ENCODE peak calls at places on chromosome 2, in six cellular contexts. One of them, this sample, is unnamed.
A peak's percentile ranks its signal among the peaks of the same experiment; 100 is the strongest.

GRCh38 chr2:81260320-81260719 is 955.8 kb upstream of the LRRTM1 start:
- DNase-seq in cardiac fibroblast: no peak
- DNase-seq in AG09309: no peak
- DNase-seq in ovary: no peak
- DNase-seq in HCT116: peak; percentile 55
- DNase-seq in CD8-positive, alpha-beta T cell: no peak
- DNase-seq in this sample: no peak

GRCh38 chr2:198322275-198322674 is 517.9 kb downstream of the PLCL1 start:
- DNase-seq in cardiac fibroblast: no peak
- DNase-seq in AG09309: no peak
- DNase-seq in ovary: no peak
- DNase-seq in HCT116: no peak
- DNase-seq in CD8-positive, alpha-beta T cell: no peak
- DNase-seq in this sample: no peak

GRCh38 chr2:161943012-161943411 is 131.0 kb downstream of the DPP4 start:
- DNase-seq in cardiac fibroblast: no peak
- DNase-seq in AG09309: no peak
- DNase-seq in ovary: no peak
- DNase-seq in HCT116: no peak
- DNase-seq in CD8-positive, alpha-beta T cell: no peak
- DNase-seq in this sample: no peak

GRCh38 chr2:135198481-135198880 is 146.4 kb downstream of the RAB3GAP1 start:
- DNase-seq in cardiac fibroblast: no peak
- DNase-seq in AG09309: no peak
- DNase-seq in ovary: no peak
- DNase-seq in HCT116: no peak
- DNase-seq in CD8-positive, alpha-beta T cell: no peak
- DNase-seq in this sample: no peak

GRCh38 chr2:184154438-184154837 is 443.9 kb upstream of the ZNF804A start:
- DNase-seq in cardiac fibroblast: peak; percentile 0
- DNase-seq in AG09309: no peak
- DNase-seq in ovary: no peak
- DNase-seq in HCT116: no peak
- DNase-seq in CD8-positive, alpha-beta T cell: no peak
- DNase-seq in this sample: no peak

GRCh38 chr2:101972621-101973434 is 18.9 kb upstream of the IL1R2 start:
- DNase-seq in cardiac fibroblast: peak; percentile 95
- DNase-seq in AG09309: peak; percentile 86
- DNase-seq in ovary: no peak
- DNase-seq in HCT116: no peak
- DNase-seq in CD8-positive, alpha-beta T cell: no peak
- DNase-seq in this sample: peak; percentile 97

GRCh38 chr2:27312152-27312551 is 3.9 kb upstream of the UCN start:
- DNase-seq in cardiac fibroblast: no peak
- DNase-seq in AG09309: no peak
- DNase-seq in ovary: no peak
- DNase-seq in HCT116: no peak
- DNase-seq in CD8-positive, alpha-beta T cell: no peak
- DNase-seq in this sample: no peak

GRCh38 chr2:25204190-25204838 is 35.9 kb upstream of the POMC start:
- DNase-seq in cardiac fibroblast: no peak
- DNase-seq in AG09309: no peak
- DNase-seq in ovary: no peak
- DNase-seq in HCT116: no peak
- DNase-seq in CD8-positive, alpha-beta T cell: peak; percentile 64
- DNase-seq in this sample: peak; percentile 33

GRCh38 chr2:86068098-86069047 is 37.3 kb downstream of the POLR1A start:
- DNase-seq in cardiac fibroblast: peak; percentile 7
- DNase-seq in AG09309: no peak
- DNase-seq in ovary: no peak
- DNase-seq in HCT116: no peak
- DNase-seq in CD8-positive, alpha-beta T cell: peak; percentile 75
- DNase-seq in this sample: peak; percentile 52

GRCh38 chr2:61288070-61288841 is 126.3 kb downstream of the C2orf74 start:
- DNase-seq in cardiac fibroblast: no peak
- DNase-seq in AG09309: no peak
- DNase-seq in ovary: no peak
- DNase-seq in HCT116: no peak
- DNase-seq in CD8-positive, alpha-beta T cell: no peak
- DNase-seq in this sample: peak; percentile 19

GRCh38 chr2:168519534-168520308 is 63.6 kb downstream of the CERS6 start:
- DNase-seq in cardiac fibroblast: peak; percentile 26
- DNase-seq in AG09309: no peak
- DNase-seq in ovary: no peak
- DNase-seq in HCT116: no peak
- DNase-seq in CD8-positive, alpha-beta T cell: no peak
- DNase-seq in this sample: no peak

GRCh38 chr2:227877359-227878309 is 6.2 kb downstream of the DAW1 start:
- DNase-seq in cardiac fibroblast: peak; percentile 67
- DNase-seq in AG09309: no peak
- DNase-seq in ovary: no peak
- DNase-seq in HCT116: no peak
- DNase-seq in CD8-positive, alpha-beta T cell: no peak
- DNase-seq in this sample: peak; percentile 37

GRCh38 chr2:120395686-120396518 is 50.0 kb downstream of the INHBB start:
- DNase-seq in cardiac fibroblast: peak; percentile 12
- DNase-seq in AG09309: no peak
- DNase-seq in ovary: no peak
- DNase-seq in HCT116: no peak
- DNase-seq in CD8-positive, alpha-beta T cell: no peak
- DNase-seq in this sample: no peak

GRCh38 chr2:63735931-63736820 is 105.5 kb upstream of the UGP2 start:
- DNase-seq in cardiac fibroblast: peak; percentile 68
- DNase-seq in AG09309: peak; percentile 61
- DNase-seq in ovary: no peak
- DNase-seq in HCT116: no peak
- DNase-seq in CD8-positive, alpha-beta T cell: no peak
- DNase-seq in this sample: peak; percentile 57

GRCh38 chr2:178225011-178225817 is 30.9 kb downstream of the OSBPL6 start:
- DNase-seq in cardiac fibroblast: peak; percentile 63
- DNase-seq in AG09309: peak; percentile 10
- DNase-seq in ovary: no peak
- DNase-seq in HCT116: no peak
- DNase-seq in CD8-positive, alpha-beta T cell: no peak
- DNase-seq in this sample: peak; percentile 72

GRCh38 chr2:228681426-228681825 is 499.9 kb upstream of the SPHKAP start:
- DNase-seq in cardiac fibroblast: peak; percentile 82
- DNase-seq in AG09309: no peak
- DNase-seq in ovary: no peak
- DNase-seq in HCT116: peak; percentile 34
- DNase-seq in CD8-positive, alpha-beta T cell: no peak
- DNase-seq in this sample: peak; percentile 79

GRCh38 chr2:501130-501529 is 176.1 kb downstream of the TMEM18 start:
- DNase-seq in cardiac fibroblast: no peak
- DNase-seq in AG09309: no peak
- DNase-seq in ovary: no peak
- DNase-seq in HCT116: peak; percentile 19
- DNase-seq in CD8-positive, alpha-beta T cell: no peak
- DNase-seq in this sample: peak; percentile 4

GRCh38 chr2:107108556-107108955 is 222.6 kb upstream of the ST6GAL2 start:
- DNase-seq in cardiac fibroblast: peak; percentile 2
- DNase-seq in AG09309: no peak
- DNase-seq in ovary: no peak
- DNase-seq in HCT116: no peak
- DNase-seq in CD8-positive, alpha-beta T cell: no peak
- DNase-seq in this sample: peak; percentile 61

GRCh38 chr2:160331258-160332025 is 131.4 kb upstream of the ITGB6 start:
- DNase-seq in cardiac fibroblast: no peak
- DNase-seq in AG09309: no peak
- DNase-seq in ovary: no peak
- DNase-seq in HCT116: no peak
- DNase-seq in CD8-positive, alpha-beta T cell: no peak
- DNase-seq in this sample: no peak

GRCh38 chr2:160332318-160332717 is 132.2 kb upstream of the ITGB6 start:
- DNase-seq in cardiac fibroblast: peak; percentile 63
- DNase-seq in AG09309: no peak
- DNase-seq in ovary: peak; percentile 30
- DNase-seq in HCT116: no peak
- DNase-seq in CD8-positive, alpha-beta T cell: no peak
- DNase-seq in this sample: peak; percentile 68

GRCh38 chr2:160333324-160334027 is 133.4 kb upstream of the ITGB6 start:
- DNase-seq in cardiac fibroblast: no peak
- DNase-seq in AG09309: no peak
- DNase-seq in ovary: no peak
- DNase-seq in HCT116: no peak
- DNase-seq in CD8-positive, alpha-beta T cell: no peak
- DNase-seq in this sample: no peak

GRCh38 chr2:160336091-160336490 is 136.0 kb upstream of the ITGB6 start:
- DNase-seq in cardiac fibroblast: peak; percentile 37
- DNase-seq in AG09309: no peak
- DNase-seq in ovary: no peak
- DNase-seq in HCT116: no peak
- DNase-seq in CD8-positive, alpha-beta T cell: no peak
- DNase-seq in this sample: peak; percentile 50

DNA sequence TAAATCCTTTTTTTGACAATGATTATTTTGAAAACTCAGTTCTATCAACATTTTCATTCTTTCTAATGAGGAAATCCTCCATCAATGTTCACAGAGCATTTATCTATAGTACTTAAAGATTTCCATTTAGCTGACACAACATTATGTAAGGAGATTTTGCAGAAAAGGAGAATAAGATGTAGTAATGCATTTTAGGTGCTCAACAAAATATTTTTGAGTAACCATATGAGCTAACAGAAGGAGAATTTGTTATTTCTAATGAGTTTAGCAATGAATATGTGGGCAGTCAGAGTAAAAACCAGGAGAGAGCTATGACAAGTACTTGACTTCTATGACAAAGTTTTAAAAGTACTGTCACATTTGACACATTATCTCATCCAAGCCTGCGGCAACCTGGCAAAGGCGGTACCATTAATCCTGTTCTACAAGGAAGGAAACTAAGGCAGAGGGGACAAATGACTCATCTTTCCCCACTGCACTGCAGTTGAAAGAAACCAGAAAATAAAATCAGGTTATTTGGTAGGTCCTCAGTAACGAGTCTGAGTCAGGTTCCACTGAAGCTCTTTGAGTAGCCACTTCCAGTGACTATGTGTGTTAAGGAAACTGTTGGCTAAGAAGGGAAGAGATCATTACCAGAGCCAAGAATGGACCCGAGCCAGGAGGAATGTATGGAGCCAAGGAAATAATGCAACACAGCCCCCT is 134.1 kb upstream of the ITGB6 start:
- DNase-seq in cardiac fibroblast: peak; percentile 87
- DNase-seq in AG09309: no peak
- DNase-seq in ovary: no peak
- DNase-seq in HCT116: no peak
- DNase-seq in CD8-positive, alpha-beta T cell: no peak
- DNase-seq in this sample: no peak
- H3K4me3 ChIP-seq in cardiac fibroblast: no peak overlapping the region
- H3K4me3 ChIP-seq in AG09309: no peak overlapping the region
- H3K4me3 ChIP-seq in ovary: no peak overlapping the region
- H3K4me3 ChIP-seq in HCT116: no peak overlapping the region
- H3K4me3 ChIP-seq in CD8-positive, alpha-beta T cell: no peak overlapping the region
- H3K4me3 ChIP-seq in this sample: no peak overlapping the region

DNA sequence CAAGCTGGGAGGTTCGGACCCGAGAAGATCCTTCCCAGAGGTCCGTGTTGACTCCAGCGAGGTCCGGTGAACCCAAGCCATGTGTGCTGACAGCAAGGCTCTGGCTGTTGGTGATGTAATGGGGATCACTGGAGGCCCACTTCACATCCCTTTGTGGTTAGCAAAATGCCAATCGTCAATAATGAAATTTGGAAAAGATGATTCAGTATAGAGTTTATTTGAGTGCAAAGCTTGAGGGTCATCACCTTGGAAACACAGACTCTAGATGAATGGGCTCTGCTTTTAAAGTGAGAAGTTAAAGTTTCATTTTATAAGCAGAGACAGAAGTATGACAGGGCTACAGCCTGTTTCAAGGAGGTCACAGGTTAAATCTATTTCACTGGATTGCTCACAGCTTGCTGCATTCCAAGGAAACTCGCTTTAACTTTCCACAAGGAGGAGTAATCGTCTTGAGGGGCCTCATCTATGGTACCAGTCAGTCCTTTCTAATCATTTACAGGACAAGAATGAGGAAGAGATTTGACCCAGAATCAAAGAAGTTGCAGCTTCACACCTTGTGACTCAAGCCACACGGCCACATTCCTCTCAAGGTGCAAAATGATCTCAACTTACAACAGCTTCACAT is 140.5 kb downstream of the TPO start:
- DNase-seq in cardiac fibroblast: peak; percentile 66
- DNase-seq in AG09309: peak; percentile 87
- DNase-seq in ovary: no peak
- DNase-seq in HCT116: peak; percentile 7
- DNase-seq in CD8-positive, alpha-beta T cell: no peak
- DNase-seq in this sample: peak; percentile 91
- TF ChIP-seq CTCF in cardiac fibroblast: peak; percentile 24
- TF ChIP-seq CTCF in AG09309: peak; percentile 63
- TF ChIP-seq CTCF in ovary: no peak
- TF ChIP-seq CTCF in HCT116: no peak
- TF ChIP-seq CTCF in CD8-positive, alpha-beta T cell: no peak
- TF ChIP-seq CTCF in this sample: peak; percentile 57

DNA sequence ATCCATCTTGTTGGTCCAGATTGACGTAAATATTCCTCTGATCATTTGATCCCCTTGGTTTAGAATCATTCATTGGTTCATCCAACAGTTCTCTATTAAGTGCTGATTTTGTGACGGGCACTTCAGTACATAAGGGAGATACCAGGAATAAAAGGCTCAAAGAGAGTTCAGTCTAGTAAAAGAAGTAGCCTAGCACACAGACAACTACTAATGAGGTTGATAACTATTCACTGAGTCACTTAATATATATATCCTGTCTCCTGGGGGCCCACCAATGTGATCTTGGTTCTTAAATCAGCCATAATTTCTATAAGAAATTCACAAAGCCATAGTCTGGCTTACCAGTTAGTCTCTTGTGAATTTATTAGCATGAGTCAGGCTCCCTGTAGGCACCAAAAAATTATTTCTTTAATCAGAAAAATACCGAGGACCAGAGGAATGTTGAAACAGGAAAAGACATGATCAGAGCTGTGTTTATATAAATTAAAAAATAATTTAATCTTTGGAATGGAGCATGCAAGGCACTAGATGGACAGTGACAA is 10.4 kb downstream of the KCNE4 start:
- DNase-seq in cardiac fibroblast: no peak
- DNase-seq in AG09309: no peak
- DNase-seq in ovary: no peak
- DNase-seq in HCT116: no peak
- DNase-seq in CD8-positive, alpha-beta T cell: no peak
- DNase-seq in this sample: peak; percentile 46
- H3K4me3 ChIP-seq in cardiac fibroblast: no peak overlapping the region
- H3K4me3 ChIP-seq in AG09309: no peak overlapping the region
- H3K4me3 ChIP-seq in ovary: no peak overlapping the region
- H3K4me3 ChIP-seq in HCT116: no peak overlapping the region
- H3K4me3 ChIP-seq in CD8-positive, alpha-beta T cell: no peak overlapping the region
- H3K4me3 ChIP-seq in this sample: no peak overlapping the region

DNA sequence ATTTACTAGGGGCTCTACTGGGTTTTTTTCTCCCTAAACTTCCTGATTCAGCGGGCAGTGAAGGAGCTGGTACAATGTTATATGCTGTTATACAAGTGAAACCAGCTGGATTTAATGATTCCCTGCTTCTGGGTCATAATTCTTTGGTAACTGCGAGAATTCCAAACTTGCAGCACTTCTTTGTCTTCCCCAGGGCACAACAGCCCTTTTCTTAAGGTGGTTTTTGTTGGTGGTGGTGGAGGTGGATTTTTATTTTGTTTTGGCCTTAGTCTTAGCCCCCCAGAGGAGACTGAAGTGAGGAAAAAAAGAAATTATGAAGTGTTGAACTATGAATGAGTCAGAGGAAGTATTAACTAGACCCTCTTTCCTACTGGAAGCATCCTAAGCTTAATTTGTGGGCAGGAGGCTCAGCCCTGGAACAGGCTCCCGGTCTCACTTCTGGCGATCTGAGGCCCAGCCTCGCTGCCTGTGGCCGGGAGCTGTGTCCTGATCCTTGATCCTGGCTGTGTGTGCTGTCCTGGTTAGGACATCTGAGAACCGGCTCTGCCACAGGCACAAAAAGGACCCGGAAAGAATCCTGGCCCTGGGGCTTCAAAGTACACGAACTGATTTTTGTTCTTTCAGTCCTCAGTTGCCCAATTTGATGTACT is 141.9 kb downstream of the LYPD6B start:
- DNase-seq in cardiac fibroblast: no peak
- DNase-seq in AG09309: peak; percentile 43
- DNase-seq in ovary: no peak
- DNase-seq in HCT116: no peak
- DNase-seq in CD8-positive, alpha-beta T cell: no peak
- DNase-seq in this sample: no peak
- TF ChIP-seq CTCF in cardiac fibroblast: no peak
- TF ChIP-seq CTCF in AG09309: no peak
- TF ChIP-seq CTCF in ovary: no peak
- TF ChIP-seq CTCF in HCT116: no peak
- TF ChIP-seq CTCF in CD8-positive, alpha-beta T cell: no peak
- TF ChIP-seq CTCF in this sample: no peak

This sample was measured in choroid plexus epithelial cell.